ENCODE peak calls at places on chromosomes 16 and 17, in five cellular contexts. V, J, W, X and H are unnamed samples.

GRCh38 chr16:67525176-67525860 is 3.3 kb upstream of the RIPOR1 start:
- DNase-seq in V (peak), J (no peak), W (no peak), X (no peak), H (no peak)

GRCh38 chr17:37488009-37488604 is 1.6 kb upstream of the DUSP14 start:
- DNase-seq in V (peak), J (peak), W (peak), X (no peak), H (no peak)

GRCh38 chr16:81005644-81006471 is 827 bp downstream of the CMC2 start:
- DNase-seq in V (peak), J (peak), W (no peak), X (no peak), H (peak)

GRCh38 chr17:6753006-6753445 is 2.8 kb upstream of the XAF1 start:
- DNase-seq in V (peak), J (no peak), W (no peak), X (no peak), H (peak)

GRCh38 chr17:60421273-60422161 is 772 bp upstream of the CHCT1 start:
- DNase-seq in V (peak), J (peak), W (no peak), X (peak), H (peak)

GRCh38 chr17:73990290-73990689 is 213.2 kb upstream of the RPL38 start:
- DNase-seq in V (no peak), J (no peak), W (no peak), X (no peak), H (no peak)

GRCh38 chr17:33970271-33970670 is 284.8 kb upstream of the CCL2 start:
- DNase-seq in V (no peak), J (no peak), W (no peak), X (no peak), H (no peak)

GRCh38 chr16:22638393-22639206 is 127.9 kb downstream of the NPIPB5 start:
- DNase-seq in V (no peak), J (no peak), W (no peak), X (no peak), H (no peak)

GRCh38 chr17:19540706-19541370 is 7.2 kb downstream of the SLC47A1 start:
- DNase-seq in V (no peak), J (no peak), W (no peak), X (no peak), H (no peak)

GRCh38 chr16:85590506-85590832 is 22.7 kb upstream of the GSE1 start:
- DNase-seq in V (no peak), J (no peak), W (no peak), X (no peak), H (no peak)

GRCh38 chr17:42050360-42051012 is at the start of gene C17orf113:
- DNase-seq in V (peak), J (peak), W (peak), X (no peak), H (peak)

GRCh38 chr16:12371497-12371896 is 395.0 kb downstream of the SNX29 start:
- DNase-seq in V (no peak), J (no peak), W (no peak), X (no peak), H (no peak)

GRCh38 chr16:49010879-49011278 is 270.8 kb downstream of the CBLN1 start:
- DNase-seq in V (no peak), J (no peak), W (no peak), X (no peak), H (no peak)

GRCh38 chr17:35617505-35617904 is 30.4 kb downstream of the AP2B1 start:
- DNase-seq in V (no peak), J (no peak), W (no peak), X (no peak), H (no peak)

GRCh38 chr17:75827291-75828050 is 16.7 kb downstream of the UNC13D start:
- DNase-seq in V (peak), J (peak), W (peak), X (no peak), H (no peak)

GRCh38 chr16:63581560-63581959 is 1540.3 kb downstream of the CDH11 start:
- DNase-seq in V (no peak), J (no peak), W (no peak), X (no peak), H (no peak)

GRCh38 chr16:21598676-21599157 is 660 bp upstream of the METTL9 start:
- DNase-seq in V (peak), J (no peak), W (no peak), X (no peak), H (no peak)

GRCh38 chr16:58046936-58047335 is 21.4 kb downstream of the MMP15 start:
- DNase-seq in V (no peak), J (no peak), W (no peak), X (no peak), H (no peak)

GRCh38 chr16:6684076-6684673 is 648.5 kb upstream of the RBFOX1 start:
- DNase-seq in V (peak), J (no peak), W (peak), X (peak), H (no peak)

GRCh38 chr17:55314061-55314783 is 49.5 kb downstream of the HLF start:
- DNase-seq in V (no peak), J (no peak), W (no peak), X (no peak), H (no peak)

GRCh38 chr16:11248133-11248532 is 7.9 kb downstream of the SOCS1 start:
- DNase-seq in V (peak), J (no peak), W (no peak), X (no peak), H (no peak)

GRCh38 chr17:3968017-3968416 is 3.8 kb upstream of the ATP2A3 start:
- DNase-seq in V (no peak), J (no peak), W (no peak), X (no peak), H (no peak)

GRCh38 chr16:57530531-57531252 is 5.7 kb downstream of the CCDC102A start:
- DNase-seq in V (peak), J (no peak), W (no peak), X (no peak), H (no peak)

GRCh38 chr16:85568519-85568918 is 44.6 kb upstream of the GSE1 start:
- DNase-seq in V (peak), J (no peak), W (no peak), X (no peak), H (peak)

GRCh38 chr16:74749291-74750055 is 25.1 kb downstream of the FA2H start:
- DNase-seq in V (peak), J (no peak), W (no peak), X (no peak), H (no peak)

GRCh38 chr16:88317619-88317977 is 65.2 kb upstream of the ZNF469 start:
- DNase-seq in V (no peak), J (no peak), W (no peak), X (no peak), H (no peak)

GRCh38 chr16:57711-58110 is 4.1 kb downstream of the SNRNP25 start:
- DNase-seq in V (no peak), J (no peak), W (no peak), X (no peak), H (no peak)

GRCh38 chr17:55783684-55784245 is 32.9 kb downstream of the PCTP start:
- DNase-seq in V (no peak), J (no peak), W (no peak), X (no peak), H (peak)

GRCh38 chr17:6711081-6711674 is 2.0 kb downstream of the SLC13A5 start:
- DNase-seq in V (no peak), J (no peak), W (no peak), X (no peak), H (no peak)

GRCh38 chr17:6492892-6493674 is 48.8 kb downstream of the PIMREG start:
- DNase-seq in V (no peak), J (no peak), W (no peak), X (no peak), H (no peak)

GRCh38 chr16:56094231-56094630 is 97.1 kb upstream of the GNAO1 start:
- DNase-seq in V (no peak), J (no peak), W (no peak), X (no peak), H (no peak)

GRCh38 chr17:75065562-75066151 is 18.6 kb downstream of the KCTD2 start:
- DNase-seq in V (peak), J (no peak), W (no peak), X (no peak), H (no peak)

GRCh38 chr16:75107505-75107904 is 9.1 kb downstream of the LDHD start:
- DNase-seq in V (no peak), J (no peak), W (no peak), X (no peak), H (no peak)

GRCh38 chr17:76145231-76146052 is 4.4 kb upstream of the FOXJ1 start:
- DNase-seq in V (no peak), J (no peak), W (no peak), X (no peak), H (peak)

GRCh38 chr16:71360378-71360777 is 1.9 kb downstream of the CALB2 start:
- DNase-seq in V (peak), J (no peak), W (no peak), X (no peak), H (no peak)

GRCh38 chr17:16352838-16353701 is at the start of gene CENPV:
- DNase-seq in V (peak), J (peak), W (peak), X (no peak), H (peak)